ENCODE peak calls at places on chromosomes 1 and 21, in nine cellular contexts. One of them, this sample, is unnamed.

GRCh38 chr1:27135920-27136551 is 18.9 kb downstream of the SLC9A1 start:
- DNase-seq in astrocyte: no peak
- DNase-seq in mesendoderm: no peak
- DNase-seq in neuronal stem cell: no peak
- DNase-seq in CD8-positive, alpha-beta memory T cell: peak
- DNase-seq in epithelial cell of esophagus: no peak
- DNase-seq in endothelial cell of umbilical vein: no peak
- DNase-seq in foreskin fibroblast: no peak
- DNase-seq in mucosa of descending colon: peak
- DNase-seq in this sample: no peak

GRCh38 chr1:1246601-1247340 is at the start of gene C1QTNF12:
- DNase-seq in astrocyte: no peak
- DNase-seq in mesendoderm: peak
- DNase-seq in neuronal stem cell: no peak
- DNase-seq in CD8-positive, alpha-beta memory T cell: no peak
- DNase-seq in epithelial cell of esophagus: peak
- DNase-seq in endothelial cell of umbilical vein: no peak
- DNase-seq in foreskin fibroblast: no peak
- DNase-seq in mucosa of descending colon: no peak
- DNase-seq in this sample: no peak

GRCh38 chr1:100398648-100399047 is 46.3 kb downstream of the CDC14A start:
- DNase-seq in astrocyte: no peak
- DNase-seq in mesendoderm: no peak
- DNase-seq in neuronal stem cell: no peak
- DNase-seq in CD8-positive, alpha-beta memory T cell: no peak
- DNase-seq in epithelial cell of esophagus: no peak
- DNase-seq in endothelial cell of umbilical vein: no peak
- DNase-seq in foreskin fibroblast: no peak
- DNase-seq in mucosa of descending colon: no peak
- DNase-seq in this sample: no peak

GRCh38 chr1:43348809-43349593 is 9.8 kb upstream of the CDC20 start:
- DNase-seq in astrocyte: peak
- DNase-seq in mesendoderm: peak
- DNase-seq in neuronal stem cell: peak
- DNase-seq in CD8-positive, alpha-beta memory T cell: peak
- DNase-seq in epithelial cell of esophagus: peak
- DNase-seq in endothelial cell of umbilical vein: peak
- DNase-seq in foreskin fibroblast: no peak
- DNase-seq in mucosa of descending colon: peak
- DNase-seq in this sample: peak

GRCh38 chr1:241615043-241615974 is 24.9 kb downstream of the CHML start:
- DNase-seq in astrocyte: no peak
- DNase-seq in mesendoderm: peak
- DNase-seq in neuronal stem cell: no peak
- DNase-seq in CD8-positive, alpha-beta memory T cell: no peak
- DNase-seq in epithelial cell of esophagus: peak
- DNase-seq in endothelial cell of umbilical vein: no peak
- DNase-seq in foreskin fibroblast: no peak
- DNase-seq in mucosa of descending colon: no peak
- DNase-seq in this sample: no peak

GRCh38 chr1:219575563-219575962 is 37.3 kb downstream of the ZC3H11B start:
- DNase-seq in astrocyte: no peak
- DNase-seq in mesendoderm: no peak
- DNase-seq in neuronal stem cell: no peak
- DNase-seq in CD8-positive, alpha-beta memory T cell: no peak
- DNase-seq in epithelial cell of esophagus: no peak
- DNase-seq in endothelial cell of umbilical vein: no peak
- DNase-seq in foreskin fibroblast: no peak
- DNase-seq in mucosa of descending colon: no peak
- DNase-seq in this sample: no peak

GRCh38 chr1:40411294-40411693 is 37.8 kb downstream of the SMAP2 start:
- DNase-seq in astrocyte: no peak
- DNase-seq in mesendoderm: no peak
- DNase-seq in neuronal stem cell: no peak
- DNase-seq in CD8-positive, alpha-beta memory T cell: no peak
- DNase-seq in epithelial cell of esophagus: peak
- DNase-seq in endothelial cell of umbilical vein: no peak
- DNase-seq in foreskin fibroblast: no peak
- DNase-seq in mucosa of descending colon: no peak
- DNase-seq in this sample: no peak

GRCh38 chr1:37741130-37741529 is 23.8 kb downstream of the EPHA10 start:
- DNase-seq in astrocyte: peak
- DNase-seq in mesendoderm: no peak
- DNase-seq in neuronal stem cell: no peak
- DNase-seq in CD8-positive, alpha-beta memory T cell: no peak
- DNase-seq in epithelial cell of esophagus: peak
- DNase-seq in endothelial cell of umbilical vein: no peak
- DNase-seq in foreskin fibroblast: no peak
- DNase-seq in mucosa of descending colon: no peak
- DNase-seq in this sample: no peak

GRCh38 chr1:154433161-154433681 is 28.1 kb downstream of the IL6R start:
- DNase-seq in astrocyte: no peak
- DNase-seq in mesendoderm: no peak
- DNase-seq in neuronal stem cell: no peak
- DNase-seq in CD8-positive, alpha-beta memory T cell: no peak
- DNase-seq in epithelial cell of esophagus: peak
- DNase-seq in endothelial cell of umbilical vein: no peak
- DNase-seq in foreskin fibroblast: no peak
- DNase-seq in mucosa of descending colon: no peak
- DNase-seq in this sample: no peak

GRCh38 chr1:85847356-85847755 is 139.1 kb upstream of the ZNHIT6 start:
- DNase-seq in astrocyte: peak
- DNase-seq in mesendoderm: no peak
- DNase-seq in neuronal stem cell: no peak
- DNase-seq in CD8-positive, alpha-beta memory T cell: no peak
- DNase-seq in epithelial cell of esophagus: no peak
- DNase-seq in endothelial cell of umbilical vein: no peak
- DNase-seq in foreskin fibroblast: no peak
- DNase-seq in mucosa of descending colon: no peak
- DNase-seq in this sample: no peak

GRCh38 chr21:31186916-31187315 is 148.6 kb upstream of the KRTAP19-8 start:
- DNase-seq in astrocyte: no peak
- DNase-seq in mesendoderm: peak
- DNase-seq in neuronal stem cell: no peak
- DNase-seq in CD8-positive, alpha-beta memory T cell: no peak
- DNase-seq in epithelial cell of esophagus: no peak
- DNase-seq in endothelial cell of umbilical vein: no peak
- DNase-seq in foreskin fibroblast: no peak
- DNase-seq in mucosa of descending colon: no peak
- DNase-seq in this sample: no peak

GRCh38 chr1:63758805-63759204 is 15.0 kb upstream of the ROR1 start:
- DNase-seq in astrocyte: no peak
- DNase-seq in mesendoderm: no peak
- DNase-seq in neuronal stem cell: no peak
- DNase-seq in CD8-positive, alpha-beta memory T cell: no peak
- DNase-seq in epithelial cell of esophagus: no peak
- DNase-seq in endothelial cell of umbilical vein: no peak
- DNase-seq in foreskin fibroblast: no peak
- DNase-seq in mucosa of descending colon: no peak
- DNase-seq in this sample: no peak

GRCh38 chr1:165845992-165846748 is 18.8 kb downstream of the UCK2 start:
- DNase-seq in astrocyte: no peak
- DNase-seq in mesendoderm: no peak
- DNase-seq in neuronal stem cell: no peak
- DNase-seq in CD8-positive, alpha-beta memory T cell: no peak
- DNase-seq in epithelial cell of esophagus: no peak
- DNase-seq in endothelial cell of umbilical vein: no peak
- DNase-seq in foreskin fibroblast: no peak
- DNase-seq in mucosa of descending colon: no peak
- DNase-seq in this sample: no peak

GRCh38 chr1:240091201-240091600 is 482 bp upstream of the FMN2 start:
- DNase-seq in astrocyte: no peak
- DNase-seq in mesendoderm: no peak
- DNase-seq in neuronal stem cell: no peak
- DNase-seq in CD8-positive, alpha-beta memory T cell: no peak
- DNase-seq in epithelial cell of esophagus: no peak
- DNase-seq in endothelial cell of umbilical vein: no peak
- DNase-seq in foreskin fibroblast: no peak
- DNase-seq in mucosa of descending colon: no peak
- DNase-seq in this sample: no peak
- H3K4me3 ChIP-seq in astrocyte: peak
- H3K4me3 ChIP-seq in mesendoderm: no peak
- H3K4me3 ChIP-seq in neuronal stem cell: peak
- H3K4me3 ChIP-seq in CD8-positive, alpha-beta memory T cell: no peak
- H3K4me3 ChIP-seq in epithelial cell of esophagus: no peak
- H3K4me3 ChIP-seq in endothelial cell of umbilical vein: no peak
- H3K4me3 ChIP-seq in foreskin fibroblast: peak
- H3K4me3 ChIP-seq in mucosa of descending colon: no peak
- H3K4me3 ChIP-seq in this sample: peak

DNA sequence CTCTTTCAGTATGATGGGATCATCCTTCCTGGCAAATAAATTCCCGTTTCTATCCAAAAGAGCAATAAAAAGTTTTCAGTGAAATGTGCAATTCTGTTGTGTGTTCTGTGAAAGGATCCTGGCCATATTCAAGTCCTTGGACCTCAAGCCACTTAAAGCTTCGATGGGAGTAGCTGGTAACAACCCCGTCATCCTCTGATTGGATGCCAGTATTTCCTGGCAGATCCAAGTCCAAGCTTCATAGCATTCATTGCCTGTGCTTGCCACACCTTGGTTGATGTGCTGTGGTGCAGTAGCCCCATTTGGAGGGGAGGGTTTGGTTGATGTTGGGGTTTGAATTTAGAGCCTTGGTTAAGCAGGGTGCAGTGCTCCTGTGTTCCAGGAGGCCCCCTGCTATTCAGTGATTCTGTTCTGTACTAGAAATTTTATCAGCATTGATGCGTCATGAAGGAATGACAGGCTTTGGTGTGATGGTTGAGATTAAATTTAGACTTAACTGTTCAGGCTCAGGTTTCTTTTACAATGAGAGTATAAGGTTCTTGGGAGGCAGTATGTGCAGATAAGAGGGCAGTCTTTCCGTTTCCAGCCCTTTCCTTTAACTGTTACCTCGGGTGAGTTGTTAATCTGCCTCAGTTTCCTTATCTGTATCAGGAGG is 4.9 kb downstream of the RPL11 start:
- DNase-seq in astrocyte: no peak
- DNase-seq in mesendoderm: no peak
- DNase-seq in neuronal stem cell: no peak
- DNase-seq in CD8-positive, alpha-beta memory T cell: no peak
- DNase-seq in epithelial cell of esophagus: no peak
- DNase-seq in endothelial cell of umbilical vein: no peak
- DNase-seq in foreskin fibroblast: no peak
- DNase-seq in mucosa of descending colon: no peak
- DNase-seq in this sample: no peak
- H3K4me3 ChIP-seq in astrocyte: no peak
- H3K4me3 ChIP-seq in mesendoderm: no peak
- H3K4me3 ChIP-seq in neuronal stem cell: no peak
- H3K4me3 ChIP-seq in CD8-positive, alpha-beta memory T cell: no peak
- H3K4me3 ChIP-seq in epithelial cell of esophagus: no peak
- H3K4me3 ChIP-seq in endothelial cell of umbilical vein: no peak
- H3K4me3 ChIP-seq in foreskin fibroblast: no peak
- H3K4me3 ChIP-seq in mucosa of descending colon: no peak
- H3K4me3 ChIP-seq in this sample: no peak

DNA sequence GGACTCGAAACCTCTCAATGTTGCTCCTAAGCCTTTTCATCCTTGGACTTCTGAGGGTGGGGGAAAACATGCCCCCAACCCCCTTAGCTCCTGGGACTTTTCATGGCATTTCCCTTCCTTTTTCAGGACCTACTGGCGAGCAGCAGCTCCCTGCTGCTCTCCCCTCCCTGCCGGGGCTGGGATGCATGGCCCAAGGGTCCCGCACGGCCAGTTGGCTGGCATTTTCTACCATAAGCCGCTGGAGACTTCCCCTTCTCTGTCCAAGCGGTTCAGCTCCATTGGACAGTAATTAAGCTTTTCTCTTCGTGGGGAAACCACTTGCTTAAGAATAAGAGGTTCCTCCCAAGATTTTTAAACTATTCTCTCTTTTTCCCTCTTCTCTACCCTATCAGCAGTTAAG is 52.8 kb downstream of the FCRL5 start:
- DNase-seq in astrocyte: no peak
- DNase-seq in mesendoderm: no peak
- DNase-seq in neuronal stem cell: no peak
- DNase-seq in CD8-positive, alpha-beta memory T cell: no peak
- DNase-seq in epithelial cell of esophagus: no peak
- DNase-seq in endothelial cell of umbilical vein: no peak
- DNase-seq in foreskin fibroblast: no peak
- DNase-seq in mucosa of descending colon: no peak
- DNase-seq in this sample: no peak
- H3K4me3 ChIP-seq in astrocyte: no peak
- H3K4me3 ChIP-seq in mesendoderm: no peak
- H3K4me3 ChIP-seq in neuronal stem cell: peak
- H3K4me3 ChIP-seq in CD8-positive, alpha-beta memory T cell: no peak
- H3K4me3 ChIP-seq in epithelial cell of esophagus: no peak
- H3K4me3 ChIP-seq in endothelial cell of umbilical vein: no peak
- H3K4me3 ChIP-seq in foreskin fibroblast: no peak
- H3K4me3 ChIP-seq in mucosa of descending colon: no peak
- H3K4me3 ChIP-seq in this sample: no peak

GRCh38 chr1:235998812-235999211 is 66.1 kb downstream of the NID1 start:
- DNase-seq in astrocyte: peak
- DNase-seq in mesendoderm: no peak
- DNase-seq in neuronal stem cell: no peak
- DNase-seq in CD8-positive, alpha-beta memory T cell: peak
- DNase-seq in epithelial cell of esophagus: no peak
- DNase-seq in endothelial cell of umbilical vein: no peak
- DNase-seq in foreskin fibroblast: no peak
- DNase-seq in mucosa of descending colon: no peak
- DNase-seq in this sample: no peak
- H3K4me3 ChIP-seq in astrocyte: no peak
- H3K4me3 ChIP-seq in mesendoderm: no peak
- H3K4me3 ChIP-seq in neuronal stem cell: no peak
- H3K4me3 ChIP-seq in CD8-positive, alpha-beta memory T cell: no peak
- H3K4me3 ChIP-seq in epithelial cell of esophagus: no peak
- H3K4me3 ChIP-seq in endothelial cell of umbilical vein: no peak
- H3K4me3 ChIP-seq in foreskin fibroblast: no peak
- H3K4me3 ChIP-seq in mucosa of descending colon: no peak
- H3K4me3 ChIP-seq in this sample: no peak

DNA sequence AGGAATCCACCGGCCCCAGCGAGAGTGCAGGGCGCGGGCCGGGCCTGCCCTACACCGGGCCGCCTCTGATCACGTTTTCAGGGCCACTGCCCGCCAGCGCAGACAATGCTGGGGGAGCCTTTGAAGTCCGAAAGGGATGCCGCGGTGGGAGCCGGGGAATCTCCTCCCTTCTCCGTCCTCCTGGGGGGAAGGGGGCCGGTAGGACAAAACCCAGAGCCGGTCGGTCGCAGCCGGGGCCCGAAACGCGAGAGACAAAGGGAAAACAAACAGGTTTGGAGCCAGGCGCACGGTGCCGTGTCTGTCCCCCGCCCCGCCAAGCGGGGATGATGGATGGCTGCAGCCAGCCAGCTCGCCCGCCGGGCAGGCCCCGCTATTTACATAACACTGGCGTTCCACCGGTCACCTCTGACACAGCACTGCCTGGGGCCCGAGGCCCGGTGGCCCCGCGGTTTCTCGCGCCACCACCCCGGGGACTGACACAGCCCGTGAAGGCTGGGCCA is 92.0 kb downstream of the CASZ1 start:
- DNase-seq in astrocyte: no peak
- DNase-seq in mesendoderm: peak
- DNase-seq in neuronal stem cell: peak
- DNase-seq in CD8-positive, alpha-beta memory T cell: no peak
- DNase-seq in epithelial cell of esophagus: no peak
- DNase-seq in endothelial cell of umbilical vein: no peak
- DNase-seq in foreskin fibroblast: no peak
- DNase-seq in mucosa of descending colon: no peak
- DNase-seq in this sample: no peak
- H3K4me3 ChIP-seq in astrocyte: no peak
- H3K4me3 ChIP-seq in mesendoderm: no peak
- H3K4me3 ChIP-seq in neuronal stem cell: no peak
- H3K4me3 ChIP-seq in CD8-positive, alpha-beta memory T cell: no peak
- H3K4me3 ChIP-seq in epithelial cell of esophagus: no peak
- H3K4me3 ChIP-seq in endothelial cell of umbilical vein: no peak
- H3K4me3 ChIP-seq in foreskin fibroblast: no peak
- H3K4me3 ChIP-seq in mucosa of descending colon: no peak
- H3K4me3 ChIP-seq in this sample: no peak

GRCh38 chr1:19878637-19878985 is 3.6 kb upstream of the OTUD3 start:
- DNase-seq in astrocyte: no peak
- DNase-seq in mesendoderm: no peak
- DNase-seq in neuronal stem cell: no peak
- DNase-seq in CD8-positive, alpha-beta memory T cell: no peak
- DNase-seq in epithelial cell of esophagus: no peak
- DNase-seq in endothelial cell of umbilical vein: no peak
- DNase-seq in foreskin fibroblast: no peak
- DNase-seq in mucosa of descending colon: no peak
- DNase-seq in this sample: no peak
- H3K4me3 ChIP-seq in astrocyte: no peak
- H3K4me3 ChIP-seq in mesendoderm: no peak
- H3K4me3 ChIP-seq in neuronal stem cell: no peak
- H3K4me3 ChIP-seq in CD8-positive, alpha-beta memory T cell: no peak
- H3K4me3 ChIP-seq in epithelial cell of esophagus: no peak
- H3K4me3 ChIP-seq in endothelial cell of umbilical vein: no peak
- H3K4me3 ChIP-seq in foreskin fibroblast: no peak
- H3K4me3 ChIP-seq in mucosa of descending colon: no peak
- H3K4me3 ChIP-seq in this sample: no peak